ENCODE peak calls at places on chromosomes 11 and 22, in six cellular contexts. One of them, this sample, is unnamed.
A peak's percentile ranks its signal among the peaks of the same experiment; 100 is the strongest.

GRCh38 chr11:46363031-46363407 is 15.8 kb downstream of the DGKZ start:
- DNase-seq in mammary epithelial cell: peak; percentile 79
- DNase-seq in HepG2: no peak
- DNase-seq in uterus: no peak
- DNase-seq in psoas muscle: peak; percentile 76
- DNase-seq in CD8-positive, alpha-beta memory T cell: no peak
- DNase-seq in this sample: peak; percentile 64

GRCh38 chr11:17036666-17037658 is 22.7 kb upstream of the PLEKHA7 start:
- DNase-seq in mammary epithelial cell: no peak
- DNase-seq in HepG2: peak; percentile 66
- DNase-seq in uterus: no peak
- DNase-seq in psoas muscle: no peak
- DNase-seq in CD8-positive, alpha-beta memory T cell: no peak
- DNase-seq in this sample: no peak

GRCh38 chr11:102577182-102577581 is 46.6 kb upstream of the MMP7 start:
- DNase-seq in mammary epithelial cell: peak; percentile 57
- DNase-seq in HepG2: no peak
- DNase-seq in uterus: no peak
- DNase-seq in psoas muscle: no peak
- DNase-seq in CD8-positive, alpha-beta memory T cell: no peak
- DNase-seq in this sample: no peak

GRCh38 chr11:15091620-15092019 is 18.2 kb downstream of the CALCB start:
- DNase-seq in mammary epithelial cell: no peak
- DNase-seq in HepG2: no peak
- DNase-seq in uterus: no peak
- DNase-seq in psoas muscle: no peak
- DNase-seq in CD8-positive, alpha-beta memory T cell: no peak
- DNase-seq in this sample: no peak

GRCh38 chr11:75170463-75171201 is 19.7 kb downstream of the SLCO2B1 start:
- DNase-seq in mammary epithelial cell: no peak
- DNase-seq in HepG2: no peak
- DNase-seq in uterus: no peak
- DNase-seq in psoas muscle: no peak
- DNase-seq in CD8-positive, alpha-beta memory T cell: no peak
- DNase-seq in this sample: no peak

GRCh38 chr11:619625-620050 is 3.9 kb upstream of the IRF7 start:
- DNase-seq in mammary epithelial cell: no peak
- DNase-seq in HepG2: no peak
- DNase-seq in uterus: no peak
- DNase-seq in psoas muscle: no peak
- DNase-seq in CD8-positive, alpha-beta memory T cell: no peak
- DNase-seq in this sample: no peak

GRCh38 chr11:127649071-127649470 is 648.5 kb upstream of the KIRREL3 start:
- DNase-seq in mammary epithelial cell: no peak
- DNase-seq in HepG2: no peak
- DNase-seq in uterus: no peak
- DNase-seq in psoas muscle: no peak
- DNase-seq in CD8-positive, alpha-beta memory T cell: no peak
- DNase-seq in this sample: no peak

GRCh38 chr11:119319136-119319701 is 2.3 kb upstream of the MCAM start:
- DNase-seq in mammary epithelial cell: no peak
- DNase-seq in HepG2: no peak
- DNase-seq in uterus: no peak
- DNase-seq in psoas muscle: no peak
- DNase-seq in CD8-positive, alpha-beta memory T cell: no peak
- DNase-seq in this sample: peak; percentile 26

GRCh38 chr11:5250777-5251176 is 1.1 kb upstream of the HBG1 start:
- DNase-seq in mammary epithelial cell: no peak
- DNase-seq in HepG2: no peak
- DNase-seq in uterus: no peak
- DNase-seq in psoas muscle: no peak
- DNase-seq in CD8-positive, alpha-beta memory T cell: no peak
- DNase-seq in this sample: no peak

GRCh38 chr11:44366741-44367140 is 56.8 kb upstream of the ALX4 start:
- DNase-seq in mammary epithelial cell: no peak
- DNase-seq in HepG2: no peak
- DNase-seq in uterus: no peak
- DNase-seq in psoas muscle: no peak
- DNase-seq in CD8-positive, alpha-beta memory T cell: no peak
- DNase-seq in this sample: no peak

GRCh38 chr11:132674161-132674560 is 858.1 kb downstream of the OPCML start:
- DNase-seq in mammary epithelial cell: no peak
- DNase-seq in HepG2: no peak
- DNase-seq in uterus: no peak
- DNase-seq in psoas muscle: no peak
- DNase-seq in CD8-positive, alpha-beta memory T cell: no peak
- DNase-seq in this sample: no peak

GRCh38 chr11:111696556-111696955 is 69.6 kb downstream of the PPP2R1B start:
- DNase-seq in mammary epithelial cell: peak; percentile 30
- DNase-seq in HepG2: no peak
- DNase-seq in uterus: no peak
- DNase-seq in psoas muscle: no peak
- DNase-seq in CD8-positive, alpha-beta memory T cell: no peak
- DNase-seq in this sample: no peak

GRCh38 chr11:1109101-1109917 is 34.6 kb downstream of the MUC2 start:
- DNase-seq in mammary epithelial cell: no peak
- DNase-seq in HepG2: no peak
- DNase-seq in uterus: no peak
- DNase-seq in psoas muscle: peak; percentile 8
- DNase-seq in CD8-positive, alpha-beta memory T cell: peak; percentile 28
- DNase-seq in this sample: no peak

GRCh38 chr11:124941703-124942102 is 5.9 kb upstream of the HEPACAM start:
- DNase-seq in mammary epithelial cell: no peak
- DNase-seq in HepG2: no peak
- DNase-seq in uterus: no peak
- DNase-seq in psoas muscle: no peak
- DNase-seq in CD8-positive, alpha-beta memory T cell: no peak
- DNase-seq in this sample: no peak

GRCh38 chr11:122656073-122656630 is 630 bp downstream of the UBASH3B start:
- DNase-seq in mammary epithelial cell: peak; percentile 70
- DNase-seq in HepG2: no peak
- DNase-seq in uterus: peak; percentile 56
- DNase-seq in psoas muscle: peak; percentile 64
- DNase-seq in CD8-positive, alpha-beta memory T cell: peak; percentile 56
- DNase-seq in this sample: peak; percentile 33

DNA sequence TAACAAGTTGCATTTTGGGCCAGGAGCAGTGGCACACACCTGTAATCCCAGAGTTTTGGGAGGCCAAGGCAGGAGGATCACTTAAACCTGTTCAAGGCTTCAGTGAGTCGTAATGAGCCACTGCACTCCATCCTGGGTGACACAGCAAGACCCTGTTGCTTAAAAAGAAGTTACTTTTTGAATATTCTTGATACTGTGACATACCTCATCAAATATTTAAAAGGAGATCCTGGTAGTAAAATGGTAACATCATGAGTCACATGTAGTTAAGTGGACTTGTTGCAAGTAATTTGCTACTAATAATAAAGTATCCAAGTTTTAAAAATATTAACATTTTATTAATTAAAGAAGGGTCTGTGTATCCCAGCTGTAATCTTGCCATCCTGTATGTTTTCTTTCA is 18.3 kb downstream of the HMGXB4 start:
- DNase-seq in mammary epithelial cell: peak; percentile 26
- DNase-seq in HepG2: no peak
- DNase-seq in uterus: no peak
- DNase-seq in psoas muscle: no peak
- DNase-seq in CD8-positive, alpha-beta memory T cell: no peak
- DNase-seq in this sample: no peak
- H3K36me3 ChIP-seq in mammary epithelial cell: peaks cover 8% of the 10 kb centered on the region
- H3K36me3 ChIP-seq in HepG2: peaks cover 7% of the 10 kb centered on the region
- H3K36me3 ChIP-seq in uterus: no peaks in the 10 kb centered on the region
- H3K36me3 ChIP-seq in psoas muscle: peaks cover 2% of the 10 kb centered on the region
- H3K36me3 ChIP-seq in CD8-positive, alpha-beta memory T cell: peaks cover 4% of the 10 kb centered on the region
- H3K36me3 ChIP-seq in this sample: peaks cover 9% of the 10 kb centered on the region

DNA sequence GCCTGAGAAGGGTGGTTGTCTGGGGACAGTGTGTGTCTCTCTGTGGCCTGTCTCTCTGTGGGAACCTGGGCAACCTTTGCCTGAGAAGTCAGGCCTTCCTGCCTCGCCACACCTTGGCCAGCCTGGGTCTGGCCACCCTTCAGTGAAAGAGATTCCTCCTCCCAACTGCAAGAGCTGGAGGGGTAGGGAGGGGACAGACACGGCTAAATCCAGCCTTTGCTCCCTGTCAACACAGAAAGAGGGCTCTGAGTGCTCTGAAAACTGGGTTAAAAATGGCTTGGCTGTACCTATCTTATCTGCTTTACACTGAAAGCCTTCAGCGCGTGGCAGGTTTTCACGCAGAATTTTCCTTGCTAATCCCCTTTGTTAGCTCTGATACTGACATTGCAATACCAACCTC is 163.8 kb downstream of the DSCAML1 start:
- DNase-seq in mammary epithelial cell: no peak
- DNase-seq in HepG2: no peak
- DNase-seq in uterus: no peak
- DNase-seq in psoas muscle: no peak
- DNase-seq in CD8-positive, alpha-beta memory T cell: no peak
- DNase-seq in this sample: no peak
- H3K27ac ChIP-seq in mammary epithelial cell: no peak overlapping the region
- H3K27ac ChIP-seq in HepG2: no peak overlapping the region
- H3K27ac ChIP-seq in uterus: no peak overlapping the region
- H3K27ac ChIP-seq in psoas muscle: no peak overlapping the region
- H3K27ac ChIP-seq in CD8-positive, alpha-beta memory T cell: no peak overlapping the region
- H3K27ac ChIP-seq in this sample: no peak overlapping the region

DNA sequence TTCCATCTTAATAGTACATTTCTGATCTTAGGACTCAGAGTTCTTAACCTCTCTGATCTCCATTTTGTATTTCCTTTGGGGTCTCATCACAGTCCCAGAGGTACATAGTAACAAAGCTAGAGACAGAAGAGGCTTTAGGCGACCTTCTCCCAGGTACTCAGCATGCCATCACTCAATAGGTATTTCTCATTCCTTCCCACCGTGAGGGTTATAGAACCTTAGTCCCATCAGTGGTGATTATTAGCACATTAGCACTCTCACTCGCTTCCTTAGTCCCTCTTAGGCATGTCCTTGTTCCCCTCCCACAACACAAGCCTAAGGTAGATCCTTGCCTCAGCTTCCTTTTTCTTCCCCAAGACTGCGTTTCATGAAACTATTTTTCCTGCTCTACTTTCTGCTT is 14.7 kb downstream of the SWAP70 start:
- DNase-seq in mammary epithelial cell: no peak
- DNase-seq in HepG2: no peak
- DNase-seq in uterus: no peak
- DNase-seq in psoas muscle: no peak
- DNase-seq in CD8-positive, alpha-beta memory T cell: no peak
- DNase-seq in this sample: no peak
- H3K4me1 ChIP-seq in mammary epithelial cell: no peaks in the 10 kb centered on the region
- H3K4me1 ChIP-seq in HepG2: peaks cover 17% of the 10 kb centered on the region
- H3K4me1 ChIP-seq in uterus: no peaks in the 10 kb centered on the region
- H3K4me1 ChIP-seq in psoas muscle: peaks cover 3% of the 10 kb centered on the region
- H3K4me1 ChIP-seq in CD8-positive, alpha-beta memory T cell: no peaks in the 10 kb centered on the region
- H3K4me1 ChIP-seq in this sample: peaks cover 7% of the 10 kb centered on the region

GRCh38 chr11:126262216-126262615 is 6.5 kb downstream of the SRPRA start:
- DNase-seq in mammary epithelial cell: no peak
- DNase-seq in HepG2: no peak
- DNase-seq in uterus: no peak
- DNase-seq in psoas muscle: no peak
- DNase-seq in CD8-positive, alpha-beta memory T cell: no peak
- DNase-seq in this sample: no peak
- H3K36me3 ChIP-seq in mammary epithelial cell: peaks cover 48% of the 10 kb centered on the region
- H3K36me3 ChIP-seq in HepG2: peaks cover 40% of the 10 kb centered on the region
- H3K36me3 ChIP-seq in uterus: no peaks in the 10 kb centered on the region
- H3K36me3 ChIP-seq in psoas muscle: peaks cover 25% of the 10 kb centered on the region
- H3K36me3 ChIP-seq in CD8-positive, alpha-beta memory T cell: peaks cover 48% of the 10 kb centered on the region
- H3K36me3 ChIP-seq in this sample: peaks cover 39% of the 10 kb centered on the region

GRCh38 chr22:20123364-20124082 is 6.5 kb upstream of the TRMT2A start:
- DNase-seq in mammary epithelial cell: no peak
- DNase-seq in HepG2: no peak
- DNase-seq in uterus: no peak
- DNase-seq in psoas muscle: no peak
- DNase-seq in CD8-positive, alpha-beta memory T cell: no peak
- DNase-seq in this sample: no peak
- H3K27ac ChIP-seq in mammary epithelial cell: no peak overlapping the region
- H3K27ac ChIP-seq in HepG2: no peak overlapping the region
- H3K27ac ChIP-seq in uterus: no peak overlapping the region
- H3K27ac ChIP-seq in psoas muscle: no peak overlapping the region
- H3K27ac ChIP-seq in CD8-positive, alpha-beta memory T cell: no peak overlapping the region
- H3K27ac ChIP-seq in this sample: no peak overlapping the region

GRCh38 chr11:95678988-95679387 is 110.6 kb downstream of the FAM76B start:
- DNase-seq in mammary epithelial cell: no peak
- DNase-seq in HepG2: no peak
- DNase-seq in uterus: no peak
- DNase-seq in psoas muscle: no peak
- DNase-seq in CD8-positive, alpha-beta memory T cell: no peak
- DNase-seq in this sample: no peak
- H3K4me1 ChIP-seq in mammary epithelial cell: no peaks in the 10 kb centered on the region
- H3K4me1 ChIP-seq in HepG2: no peaks in the 10 kb centered on the region
- H3K4me1 ChIP-seq in uterus: peaks cover 8% of the 10 kb centered on the region
- H3K4me1 ChIP-seq in psoas muscle: peaks cover 16% of the 10 kb centered on the region
- H3K4me1 ChIP-seq in CD8-positive, alpha-beta memory T cell: peaks cover 26% of the 10 kb centered on the region
- H3K4me1 ChIP-seq in this sample: peaks cover 2% of the 10 kb centered on the region

GRCh38 chr11:34080609-34081008 is 24.8 kb upstream of the NAT10 start:
- DNase-seq in mammary epithelial cell: no peak
- DNase-seq in HepG2: no peak
- DNase-seq in uterus: no peak
- DNase-seq in psoas muscle: no peak
- DNase-seq in CD8-positive, alpha-beta memory T cell: no peak
- DNase-seq in this sample: no peak
- H3K36me3 ChIP-seq in mammary epithelial cell: peaks cover 61% of the 10 kb centered on the region
- H3K36me3 ChIP-seq in HepG2: peaks cover 18% of the 10 kb centered on the region
- H3K36me3 ChIP-seq in uterus: no peaks in the 10 kb centered on the region
- H3K36me3 ChIP-seq in psoas muscle: peaks cover 14% of the 10 kb centered on the region
- H3K36me3 ChIP-seq in CD8-positive, alpha-beta memory T cell: peaks cover 43% of the 10 kb centered on the region
- H3K36me3 ChIP-seq in this sample: peaks cover 44% of the 10 kb centered on the region

GRCh38 chr11:94925422-94926270 is 47.7 kb downstream of the CWC15 start:
- DNase-seq in mammary epithelial cell: no peak
- DNase-seq in HepG2: no peak
- DNase-seq in uterus: no peak
- DNase-seq in psoas muscle: no peak
- DNase-seq in CD8-positive, alpha-beta memory T cell: no peak
- DNase-seq in this sample: no peak

GRCh38 chr11:94926271-94926625 is 47.1 kb downstream of the CWC15 start:
- DNase-seq in mammary epithelial cell: no peak
- DNase-seq in HepG2: no peak
- DNase-seq in uterus: no peak
- DNase-seq in psoas muscle: no peak
- DNase-seq in CD8-positive, alpha-beta memory T cell: no peak
- DNase-seq in this sample: no peak

GRCh38 chr11:94928146-94928995 is 45.0 kb downstream of the CWC15 start:
- DNase-seq in mammary epithelial cell: no peak
- DNase-seq in HepG2: no peak
- DNase-seq in uterus: no peak
- DNase-seq in psoas muscle: no peak
- DNase-seq in CD8-positive, alpha-beta memory T cell: no peak
- DNase-seq in this sample: no peak

GRCh38 chr11:94924074-94925031 is 49.0 kb downstream of the CWC15 start:
- DNase-seq in mammary epithelial cell: no peak
- DNase-seq in HepG2: no peak
- DNase-seq in uterus: no peak
- DNase-seq in psoas muscle: no peak
- DNase-seq in CD8-positive, alpha-beta memory T cell: peak; percentile 54
- DNase-seq in this sample: no peak

GRCh38 chr11:94926698-94927237 is 46.6 kb downstream of the CWC15 start:
- DNase-seq in mammary epithelial cell: no peak
- DNase-seq in HepG2: no peak
- DNase-seq in uterus: peak; percentile 90
- DNase-seq in psoas muscle: peak; percentile 86
- DNase-seq in CD8-positive, alpha-beta memory T cell: no peak
- DNase-seq in this sample: peak; percentile 59
- H3K27ac ChIP-seq in mammary epithelial cell: no peak overlapping the region
- H3K27ac ChIP-seq in HepG2: no peak overlapping the region
- H3K27ac ChIP-seq in uterus: peak overlapping the region; percentile 94
- H3K27ac ChIP-seq in psoas muscle: peak overlapping the region; percentile 37
- H3K27ac ChIP-seq in CD8-positive, alpha-beta memory T cell: no peak overlapping the region
- H3K27ac ChIP-seq in this sample: peak overlapping the region; percentile 75